ENCODE peak calls at places on chromosome 22, in ten cellular contexts. One of them, this sample, is unnamed.

GRCh38 chr22:20507253-20508066 is at the start of gene MED15:
- DNase-seq in T1000: peak; percentile 76
- DNase-seq in T-helper 1 cell: peak; percentile 90
- DNase-seq in stimulated activated CD4-positive, alpha-beta T cell treated with anti-CD3 and anti-CD28 coated beads, Interleukin-1b, Interleukin-23, amount 100 ng/mL, for 1 hour: peak; percentile 72
- DNase-seq in kidney: peak; percentile 96
- DNase-seq in DMS153: peak; percentile 68
- DNase-seq in central memory CD4-positive, alpha-beta T cell: peak; percentile 83
- DNase-seq in dermis blood vessel endothelial cell: peak; percentile 92
- DNase-seq in non-pigmented ciliary epithelial cell: peak; percentile 57
- DNase-seq in activated CD4-positive, alpha-beta T cell treated with anti-CD3 and anti-CD28 coated beads for 48 hours: peak; percentile 94
- DNase-seq in this sample: peak; percentile 91

GRCh38 chr22:48949375-48950149 is 878.1 kb downstream of the BRD1 start:
- DNase-seq in kidney: no peak
- DNase-seq in dermis blood vessel endothelial cell: no peak
- DNase-seq in DMS153: no peak
- DNase-seq in T1000: no peak
- DNase-seq in non-pigmented ciliary epithelial cell: no peak
- DNase-seq in T-helper 1 cell: no peak
- DNase-seq in stimulated activated CD4-positive, alpha-beta T cell treated with anti-CD3 and anti-CD28 coated beads, Interleukin-1b, Interleukin-23, amount 100 ng/mL, for 1 hour: no peak
- DNase-seq in central memory CD4-positive, alpha-beta T cell: no peak
- DNase-seq in activated CD4-positive, alpha-beta T cell treated with anti-CD3 and anti-CD28 coated beads for 48 hours: no peak
- DNase-seq in this sample: no peak

GRCh38 chr22:32644252-32645100 is 157.0 kb upstream of the TIMP3 start:
- DNase-seq in kidney: peak; percentile 90
- DNase-seq in dermis blood vessel endothelial cell: peak; percentile 63
- DNase-seq in stimulated activated CD4-positive, alpha-beta T cell treated with anti-CD3 and anti-CD28 coated beads, Interleukin-1b, Interleukin-23, amount 100 ng/mL, for 1 hour: no peak
- DNase-seq in activated CD4-positive, alpha-beta T cell treated with anti-CD3 and anti-CD28 coated beads for 48 hours: peak; percentile 35
- DNase-seq in central memory CD4-positive, alpha-beta T cell: peak; percentile 15
- DNase-seq in T-helper 1 cell: peak; percentile 58
- DNase-seq in T1000: no peak
- DNase-seq in non-pigmented ciliary epithelial cell: no peak
- DNase-seq in DMS153: peak; percentile 92
- DNase-seq in this sample: peak; percentile 58

GRCh38 chr22:50694766-50695420 is 22.3 kb downstream of the SHANK3 start:
- DNase-seq in non-pigmented ciliary epithelial cell: no peak
- DNase-seq in DMS153: no peak
- DNase-seq in kidney: peak; percentile 61
- DNase-seq in T-helper 1 cell: no peak
- DNase-seq in stimulated activated CD4-positive, alpha-beta T cell treated with anti-CD3 and anti-CD28 coated beads, Interleukin-1b, Interleukin-23, amount 100 ng/mL, for 1 hour: no peak
- DNase-seq in activated CD4-positive, alpha-beta T cell treated with anti-CD3 and anti-CD28 coated beads for 48 hours: no peak
- DNase-seq in central memory CD4-positive, alpha-beta T cell: no peak
- DNase-seq in dermis blood vessel endothelial cell: no peak
- DNase-seq in T1000: no peak
- DNase-seq in this sample: no peak

GRCh38 chr22:31970490-31971444 is 26.4 kb downstream of the YWHAH start:
- DNase-seq in stimulated activated CD4-positive, alpha-beta T cell treated with anti-CD3 and anti-CD28 coated beads, Interleukin-1b, Interleukin-23, amount 100 ng/mL, for 1 hour: peak; percentile 85
- DNase-seq in DMS153: peak; percentile 71
- DNase-seq in T-helper 1 cell: peak; percentile 79
- DNase-seq in kidney: peak; percentile 94
- DNase-seq in activated CD4-positive, alpha-beta T cell treated with anti-CD3 and anti-CD28 coated beads for 48 hours: peak; percentile 90
- DNase-seq in central memory CD4-positive, alpha-beta T cell: peak; percentile 84
- DNase-seq in non-pigmented ciliary epithelial cell: no peak
- DNase-seq in T1000: peak; percentile 88
- DNase-seq in dermis blood vessel endothelial cell: peak; percentile 79
- DNase-seq in this sample: peak; percentile 96

GRCh38 chr22:43236401-43237166 is 49.6 kb upstream of the TTLL12 start:
- DNase-seq in kidney: no peak
- DNase-seq in central memory CD4-positive, alpha-beta T cell: no peak
- DNase-seq in activated CD4-positive, alpha-beta T cell treated with anti-CD3 and anti-CD28 coated beads for 48 hours: no peak
- DNase-seq in DMS153: no peak
- DNase-seq in T1000: no peak
- DNase-seq in T-helper 1 cell: no peak
- DNase-seq in stimulated activated CD4-positive, alpha-beta T cell treated with anti-CD3 and anti-CD28 coated beads, Interleukin-1b, Interleukin-23, amount 100 ng/mL, for 1 hour: no peak
- DNase-seq in dermis blood vessel endothelial cell: no peak
- DNase-seq in non-pigmented ciliary epithelial cell: no peak
- DNase-seq in this sample: no peak

GRCh38 chr22:20805972-20806471 is 32.1 kb downstream of the SERPIND1 start:
- DNase-seq in dermis blood vessel endothelial cell: no peak
- DNase-seq in T1000: no peak
- DNase-seq in non-pigmented ciliary epithelial cell: no peak
- DNase-seq in stimulated activated CD4-positive, alpha-beta T cell treated with anti-CD3 and anti-CD28 coated beads, Interleukin-1b, Interleukin-23, amount 100 ng/mL, for 1 hour: no peak
- DNase-seq in kidney: no peak
- DNase-seq in T-helper 1 cell: no peak
- DNase-seq in central memory CD4-positive, alpha-beta T cell: no peak
- DNase-seq in DMS153: no peak
- DNase-seq in activated CD4-positive, alpha-beta T cell treated with anti-CD3 and anti-CD28 coated beads for 48 hours: peak; percentile 21
- DNase-seq in this sample: peak; percentile 48

GRCh38 chr22:29004647-29005371 is 56.8 kb downstream of the C22orf31 start:
- DNase-seq in central memory CD4-positive, alpha-beta T cell: no peak
- DNase-seq in DMS153: peak; percentile 28
- DNase-seq in T-helper 1 cell: no peak
- DNase-seq in kidney: peak; percentile 87
- DNase-seq in dermis blood vessel endothelial cell: peak; percentile 36
- DNase-seq in T1000: no peak
- DNase-seq in non-pigmented ciliary epithelial cell: no peak
- DNase-seq in stimulated activated CD4-positive, alpha-beta T cell treated with anti-CD3 and anti-CD28 coated beads, Interleukin-1b, Interleukin-23, amount 100 ng/mL, for 1 hour: no peak
- DNase-seq in activated CD4-positive, alpha-beta T cell treated with anti-CD3 and anti-CD28 coated beads for 48 hours: no peak
- DNase-seq in this sample: no peak

GRCh38 chr22:19176175-19176630 is 2.3 kb downstream of the SLC25A1 start:
- DNase-seq in T1000: no peak
- DNase-seq in kidney: no peak
- DNase-seq in non-pigmented ciliary epithelial cell: no peak
- DNase-seq in DMS153: no peak
- DNase-seq in stimulated activated CD4-positive, alpha-beta T cell treated with anti-CD3 and anti-CD28 coated beads, Interleukin-1b, Interleukin-23, amount 100 ng/mL, for 1 hour: no peak
- DNase-seq in dermis blood vessel endothelial cell: peak; percentile 22
- DNase-seq in T-helper 1 cell: no peak
- DNase-seq in activated CD4-positive, alpha-beta T cell treated with anti-CD3 and anti-CD28 coated beads for 48 hours: no peak
- DNase-seq in central memory CD4-positive, alpha-beta T cell: no peak
- DNase-seq in this sample: no peak

GRCh38 chr22:32820131-32820882 is 18.8 kb downstream of the TIMP3 start:
- DNase-seq in non-pigmented ciliary epithelial cell: no peak
- DNase-seq in T1000: no peak
- DNase-seq in stimulated activated CD4-positive, alpha-beta T cell treated with anti-CD3 and anti-CD28 coated beads, Interleukin-1b, Interleukin-23, amount 100 ng/mL, for 1 hour: no peak
- DNase-seq in kidney: no peak
- DNase-seq in activated CD4-positive, alpha-beta T cell treated with anti-CD3 and anti-CD28 coated beads for 48 hours: no peak
- DNase-seq in dermis blood vessel endothelial cell: no peak
- DNase-seq in DMS153: no peak
- DNase-seq in central memory CD4-positive, alpha-beta T cell: no peak
- DNase-seq in T-helper 1 cell: no peak
- DNase-seq in this sample: no peak

GRCh38 chr22:48039326-48039725 is 1276.9 kb downstream of the TBC1D22A start:
- DNase-seq in T-helper 1 cell: no peak
- DNase-seq in dermis blood vessel endothelial cell: no peak
- DNase-seq in T1000: no peak
- DNase-seq in central memory CD4-positive, alpha-beta T cell: no peak
- DNase-seq in DMS153: no peak
- DNase-seq in activated CD4-positive, alpha-beta T cell treated with anti-CD3 and anti-CD28 coated beads for 48 hours: no peak
- DNase-seq in non-pigmented ciliary epithelial cell: no peak
- DNase-seq in stimulated activated CD4-positive, alpha-beta T cell treated with anti-CD3 and anti-CD28 coated beads, Interleukin-1b, Interleukin-23, amount 100 ng/mL, for 1 hour: no peak
- DNase-seq in kidney: no peak
- DNase-seq in this sample: no peak

GRCh38 chr22:39470462-39471335 is 13.9 kb downstream of the MGAT3 start:
- DNase-seq in kidney: no peak
- DNase-seq in T-helper 1 cell: no peak
- DNase-seq in non-pigmented ciliary epithelial cell: no peak
- DNase-seq in DMS153: no peak
- DNase-seq in dermis blood vessel endothelial cell: no peak
- DNase-seq in central memory CD4-positive, alpha-beta T cell: no peak
- DNase-seq in stimulated activated CD4-positive, alpha-beta T cell treated with anti-CD3 and anti-CD28 coated beads, Interleukin-1b, Interleukin-23, amount 100 ng/mL, for 1 hour: no peak
- DNase-seq in T1000: no peak
- DNase-seq in activated CD4-positive, alpha-beta T cell treated with anti-CD3 and anti-CD28 coated beads for 48 hours: no peak
- DNase-seq in this sample: no peak

GRCh38 chr22:24198682-24199052 is 17.4 kb downstream of the SUSD2 start:
- DNase-seq in T-helper 1 cell: no peak
- DNase-seq in stimulated activated CD4-positive, alpha-beta T cell treated with anti-CD3 and anti-CD28 coated beads, Interleukin-1b, Interleukin-23, amount 100 ng/mL, for 1 hour: no peak
- DNase-seq in T1000: no peak
- DNase-seq in central memory CD4-positive, alpha-beta T cell: no peak
- DNase-seq in non-pigmented ciliary epithelial cell: no peak
- DNase-seq in kidney: no peak
- DNase-seq in DMS153: no peak
- DNase-seq in dermis blood vessel endothelial cell: no peak
- DNase-seq in activated CD4-positive, alpha-beta T cell treated with anti-CD3 and anti-CD28 coated beads for 48 hours: no peak
- DNase-seq in this sample: no peak

GRCh38 chr22:27474711-27475547 is 326.6 kb downstream of the MN1 start:
- DNase-seq in T1000: peak; percentile 64
- DNase-seq in stimulated activated CD4-positive, alpha-beta T cell treated with anti-CD3 and anti-CD28 coated beads, Interleukin-1b, Interleukin-23, amount 100 ng/mL, for 1 hour: no peak
- DNase-seq in kidney: no peak
- DNase-seq in DMS153: no peak
- DNase-seq in activated CD4-positive, alpha-beta T cell treated with anti-CD3 and anti-CD28 coated beads for 48 hours: no peak
- DNase-seq in T-helper 1 cell: no peak
- DNase-seq in non-pigmented ciliary epithelial cell: peak; percentile 92
- DNase-seq in central memory CD4-positive, alpha-beta T cell: no peak
- DNase-seq in dermis blood vessel endothelial cell: peak; percentile 89
- DNase-seq in this sample: peak; percentile 92

GRCh38 chr22:19868773-19869471 is 14.2 kb upstream of the GNB1L start:
- DNase-seq in central memory CD4-positive, alpha-beta T cell: no peak
- DNase-seq in DMS153: no peak
- DNase-seq in T1000: no peak
- DNase-seq in T-helper 1 cell: no peak
- DNase-seq in dermis blood vessel endothelial cell: no peak
- DNase-seq in activated CD4-positive, alpha-beta T cell treated with anti-CD3 and anti-CD28 coated beads for 48 hours: peak; percentile 0
- DNase-seq in stimulated activated CD4-positive, alpha-beta T cell treated with anti-CD3 and anti-CD28 coated beads, Interleukin-1b, Interleukin-23, amount 100 ng/mL, for 1 hour: no peak
- DNase-seq in kidney: peak; percentile 59
- DNase-seq in non-pigmented ciliary epithelial cell: no peak
- DNase-seq in this sample: no peak

GRCh38 chr22:49406879-49407587 is 420.6 kb downstream of the BRD1 start:
- DNase-seq in T-helper 1 cell: no peak
- DNase-seq in central memory CD4-positive, alpha-beta T cell: no peak
- DNase-seq in activated CD4-positive, alpha-beta T cell treated with anti-CD3 and anti-CD28 coated beads for 48 hours: no peak
- DNase-seq in T1000: no peak
- DNase-seq in non-pigmented ciliary epithelial cell: no peak
- DNase-seq in stimulated activated CD4-positive, alpha-beta T cell treated with anti-CD3 and anti-CD28 coated beads, Interleukin-1b, Interleukin-23, amount 100 ng/mL, for 1 hour: no peak
- DNase-seq in DMS153: no peak
- DNase-seq in dermis blood vessel endothelial cell: no peak
- DNase-seq in kidney: no peak
- DNase-seq in this sample: no peak

GRCh38 chr22:21026783-21027692 is 5.3 kb downstream of the SLC7A4 start:
- DNase-seq in DMS153: no peak
- DNase-seq in stimulated activated CD4-positive, alpha-beta T cell treated with anti-CD3 and anti-CD28 coated beads, Interleukin-1b, Interleukin-23, amount 100 ng/mL, for 1 hour: no peak
- DNase-seq in dermis blood vessel endothelial cell: no peak
- DNase-seq in non-pigmented ciliary epithelial cell: no peak
- DNase-seq in activated CD4-positive, alpha-beta T cell treated with anti-CD3 and anti-CD28 coated beads for 48 hours: no peak
- DNase-seq in T-helper 1 cell: no peak
- DNase-seq in kidney: no peak
- DNase-seq in T1000: no peak
- DNase-seq in central memory CD4-positive, alpha-beta T cell: no peak
- DNase-seq in this sample: peak; percentile 79

GRCh38 chr22:43740587-43741270 is 71.4 kb downstream of the EFCAB6 start:
- DNase-seq in central memory CD4-positive, alpha-beta T cell: no peak
- DNase-seq in dermis blood vessel endothelial cell: no peak
- DNase-seq in stimulated activated CD4-positive, alpha-beta T cell treated with anti-CD3 and anti-CD28 coated beads, Interleukin-1b, Interleukin-23, amount 100 ng/mL, for 1 hour: no peak
- DNase-seq in T1000: no peak
- DNase-seq in non-pigmented ciliary epithelial cell: no peak
- DNase-seq in kidney: no peak
- DNase-seq in T-helper 1 cell: no peak
- DNase-seq in activated CD4-positive, alpha-beta T cell treated with anti-CD3 and anti-CD28 coated beads for 48 hours: no peak
- DNase-seq in DMS153: no peak
- DNase-seq in this sample: no peak

GRCh38 chr22:47189056-47189916 is 426.8 kb downstream of the TBC1D22A start:
- DNase-seq in stimulated activated CD4-positive, alpha-beta T cell treated with anti-CD3 and anti-CD28 coated beads, Interleukin-1b, Interleukin-23, amount 100 ng/mL, for 1 hour: no peak
- DNase-seq in dermis blood vessel endothelial cell: no peak
- DNase-seq in activated CD4-positive, alpha-beta T cell treated with anti-CD3 and anti-CD28 coated beads for 48 hours: no peak
- DNase-seq in non-pigmented ciliary epithelial cell: no peak
- DNase-seq in central memory CD4-positive, alpha-beta T cell: no peak
- DNase-seq in T1000: no peak
- DNase-seq in T-helper 1 cell: no peak
- DNase-seq in kidney: peak; percentile 59
- DNase-seq in DMS153: no peak
- DNase-seq in this sample: no peak

GRCh38 chr22:28951530-28951929 is 68.2 kb downstream of the ZNRF3 start:
- DNase-seq in DMS153: no peak
- DNase-seq in non-pigmented ciliary epithelial cell: no peak
- DNase-seq in central memory CD4-positive, alpha-beta T cell: no peak
- DNase-seq in activated CD4-positive, alpha-beta T cell treated with anti-CD3 and anti-CD28 coated beads for 48 hours: no peak
- DNase-seq in kidney: no peak
- DNase-seq in stimulated activated CD4-positive, alpha-beta T cell treated with anti-CD3 and anti-CD28 coated beads, Interleukin-1b, Interleukin-23, amount 100 ng/mL, for 1 hour: no peak
- DNase-seq in dermis blood vessel endothelial cell: no peak
- DNase-seq in T-helper 1 cell: no peak
- DNase-seq in T1000: no peak
- DNase-seq in this sample: no peak

GRCh38 chr22:17074648-17075002 is 10.2 kb upstream of the IL17RA start:
- DNase-seq in DMS153: no peak
- DNase-seq in kidney: no peak
- DNase-seq in T1000: no peak
- DNase-seq in dermis blood vessel endothelial cell: peak; percentile 33
- DNase-seq in stimulated activated CD4-positive, alpha-beta T cell treated with anti-CD3 and anti-CD28 coated beads, Interleukin-1b, Interleukin-23, amount 100 ng/mL, for 1 hour: no peak
- DNase-seq in T-helper 1 cell: no peak
- DNase-seq in non-pigmented ciliary epithelial cell: no peak
- DNase-seq in activated CD4-positive, alpha-beta T cell treated with anti-CD3 and anti-CD28 coated beads for 48 hours: no peak
- DNase-seq in central memory CD4-positive, alpha-beta T cell: no peak
- DNase-seq in this sample: peak; percentile 26

GRCh38 chr22:31064369-31064768 is 16.7 kb upstream of the SMTN start:
- DNase-seq in T1000: no peak
- DNase-seq in stimulated activated CD4-positive, alpha-beta T cell treated with anti-CD3 and anti-CD28 coated beads, Interleukin-1b, Interleukin-23, amount 100 ng/mL, for 1 hour: no peak
- DNase-seq in activated CD4-positive, alpha-beta T cell treated with anti-CD3 and anti-CD28 coated beads for 48 hours: no peak
- DNase-seq in central memory CD4-positive, alpha-beta T cell: no peak
- DNase-seq in kidney: no peak
- DNase-seq in non-pigmented ciliary epithelial cell: no peak
- DNase-seq in DMS153: no peak
- DNase-seq in T-helper 1 cell: no peak
- DNase-seq in dermis blood vessel endothelial cell: no peak
- DNase-seq in this sample: no peak

GRCh38 chr22:49997221-49997599 is 15.4 kb downstream of the IL17REL start:
- DNase-seq in T1000: no peak
- DNase-seq in central memory CD4-positive, alpha-beta T cell: no peak
- DNase-seq in T-helper 1 cell: no peak
- DNase-seq in activated CD4-positive, alpha-beta T cell treated with anti-CD3 and anti-CD28 coated beads for 48 hours: no peak
- DNase-seq in dermis blood vessel endothelial cell: no peak
- DNase-seq in DMS153: peak; percentile 22
- DNase-seq in kidney: peak; percentile 81
- DNase-seq in stimulated activated CD4-positive, alpha-beta T cell treated with anti-CD3 and anti-CD28 coated beads, Interleukin-1b, Interleukin-23, amount 100 ng/mL, for 1 hour: no peak
- DNase-seq in non-pigmented ciliary epithelial cell: no peak
- DNase-seq in this sample: no peak

GRCh38 chr22:46849951-46850350 is 87.5 kb downstream of the TBC1D22A start:
- DNase-seq in central memory CD4-positive, alpha-beta T cell: no peak
- DNase-seq in T-helper 1 cell: no peak
- DNase-seq in T1000: no peak
- DNase-seq in non-pigmented ciliary epithelial cell: no peak
- DNase-seq in kidney: no peak
- DNase-seq in stimulated activated CD4-positive, alpha-beta T cell treated with anti-CD3 and anti-CD28 coated beads, Interleukin-1b, Interleukin-23, amount 100 ng/mL, for 1 hour: no peak
- DNase-seq in dermis blood vessel endothelial cell: no peak
- DNase-seq in DMS153: no peak
- DNase-seq in activated CD4-positive, alpha-beta T cell treated with anti-CD3 and anti-CD28 coated beads for 48 hours: no peak
- DNase-seq in this sample: no peak

GRCh38 chr22:36546092-36546804 is 17.3 kb upstream of the EIF3D start:
- DNase-seq in dermis blood vessel endothelial cell: peak; percentile 76
- DNase-seq in activated CD4-positive, alpha-beta T cell treated with anti-CD3 and anti-CD28 coated beads for 48 hours: peak; percentile 64
- DNase-seq in stimulated activated CD4-positive, alpha-beta T cell treated with anti-CD3 and anti-CD28 coated beads, Interleukin-1b, Interleukin-23, amount 100 ng/mL, for 1 hour: no peak
- DNase-seq in T-helper 1 cell: peak; percentile 39
- DNase-seq in T1000: no peak
- DNase-seq in kidney: no peak
- DNase-seq in central memory CD4-positive, alpha-beta T cell: no peak
- DNase-seq in non-pigmented ciliary epithelial cell: no peak
- DNase-seq in DMS153: peak; percentile 47
- DNase-seq in this sample: peak; percentile 71

GRCh38 chr22:44891791-44892190 is 118.0 kb downstream of the PHF21B start:
- DNase-seq in stimulated activated CD4-positive, alpha-beta T cell treated with anti-CD3 and anti-CD28 coated beads, Interleukin-1b, Interleukin-23, amount 100 ng/mL, for 1 hour: no peak
- DNase-seq in T-helper 1 cell: no peak
- DNase-seq in central memory CD4-positive, alpha-beta T cell: no peak
- DNase-seq in activated CD4-positive, alpha-beta T cell treated with anti-CD3 and anti-CD28 coated beads for 48 hours: no peak
- DNase-seq in kidney: peak; percentile 35
- DNase-seq in T1000: no peak
- DNase-seq in dermis blood vessel endothelial cell: no peak
- DNase-seq in DMS153: no peak
- DNase-seq in non-pigmented ciliary epithelial cell: no peak
- DNase-seq in this sample: no peak

GRCh38 chr22:46596819-46597218 is 23.4 kb upstream of the GRAMD4 start:
- DNase-seq in T-helper 1 cell: no peak
- DNase-seq in non-pigmented ciliary epithelial cell: no peak
- DNase-seq in activated CD4-positive, alpha-beta T cell treated with anti-CD3 and anti-CD28 coated beads for 48 hours: no peak
- DNase-seq in DMS153: peak; percentile 97
- DNase-seq in kidney: peak; percentile 88
- DNase-seq in T1000: no peak
- DNase-seq in dermis blood vessel endothelial cell: no peak
- DNase-seq in central memory CD4-positive, alpha-beta T cell: no peak
- DNase-seq in stimulated activated CD4-positive, alpha-beta T cell treated with anti-CD3 and anti-CD28 coated beads, Interleukin-1b, Interleukin-23, amount 100 ng/mL, for 1 hour: no peak
- DNase-seq in this sample: no peak

GRCh38 chr22:33524511-33525270 is 395.6 kb downstream of the LARGE1 start:
- DNase-seq in T-helper 1 cell: no peak
- DNase-seq in non-pigmented ciliary epithelial cell: no peak
- DNase-seq in central memory CD4-positive, alpha-beta T cell: no peak
- DNase-seq in DMS153: no peak
- DNase-seq in kidney: no peak
- DNase-seq in T1000: no peak
- DNase-seq in activated CD4-positive, alpha-beta T cell treated with anti-CD3 and anti-CD28 coated beads for 48 hours: no peak
- DNase-seq in dermis blood vessel endothelial cell: no peak
- DNase-seq in stimulated activated CD4-positive, alpha-beta T cell treated with anti-CD3 and anti-CD28 coated beads, Interleukin-1b, Interleukin-23, amount 100 ng/mL, for 1 hour: no peak
- DNase-seq in this sample: no peak